ENCODE peak calls at places on chromosomes 6 and 20, in five cellular contexts. One of them, this sample, is unnamed.

GRCh38 chr6:4180653-4181255 is 45.4 kb upstream of the ECI2 start:
- DNase-seq in natural killer cell: no peak
- DNase-seq in esophagus squamous epithelium: no peak
- DNase-seq in bronchial epithelial cell: peak; percentile 56
- DNase-seq in foreskin fibroblast: peak; percentile 26
- DNase-seq in this sample: no peak

GRCh38 chr6:7540595-7540994 is 876 bp upstream of the DSP start:
- DNase-seq in natural killer cell: no peak
- DNase-seq in esophagus squamous epithelium: no peak
- DNase-seq in bronchial epithelial cell: peak; percentile 85
- DNase-seq in foreskin fibroblast: no peak
- DNase-seq in this sample: no peak

GRCh38 chr6:136706431-136706830 is 85.8 kb downstream of the MAP3K5 start:
- DNase-seq in natural killer cell: no peak
- DNase-seq in esophagus squamous epithelium: no peak
- DNase-seq in bronchial epithelial cell: no peak
- DNase-seq in foreskin fibroblast: no peak
- DNase-seq in this sample: no peak

GRCh38 chr20:61056627-61057312 is 195.3 kb upstream of the CDH4 start:
- DNase-seq in natural killer cell: no peak
- DNase-seq in esophagus squamous epithelium: no peak
- DNase-seq in bronchial epithelial cell: no peak
- DNase-seq in foreskin fibroblast: no peak
- DNase-seq in this sample: no peak

GRCh38 chr20:40603057-40603651 is 85.9 kb downstream of the MAFB start:
- DNase-seq in natural killer cell: no peak
- DNase-seq in esophagus squamous epithelium: no peak
- DNase-seq in bronchial epithelial cell: no peak
- DNase-seq in foreskin fibroblast: no peak
- DNase-seq in this sample: no peak

GRCh38 chr6:57106990-57107389 is 17.0 kb downstream of the ZNF451 start:
- DNase-seq in natural killer cell: no peak
- DNase-seq in esophagus squamous epithelium: no peak
- DNase-seq in bronchial epithelial cell: no peak
- DNase-seq in foreskin fibroblast: no peak
- DNase-seq in this sample: no peak

GRCh38 chr6:136582702-136583471 is 32.7 kb upstream of the MAP7 start:
- DNase-seq in natural killer cell: no peak
- DNase-seq in esophagus squamous epithelium: no peak
- DNase-seq in bronchial epithelial cell: peak; percentile 91
- DNase-seq in foreskin fibroblast: peak; percentile 45
- DNase-seq in this sample: no peak

GRCh38 chr6:43772571-43773049 is 2.6 kb downstream of the VEGFA start:
- DNase-seq in natural killer cell: no peak
- DNase-seq in esophagus squamous epithelium: no peak
- DNase-seq in bronchial epithelial cell: no peak
- DNase-seq in foreskin fibroblast: no peak
- DNase-seq in this sample: no peak

GRCh38 chr20:40683221-40683893 is 5.7 kb downstream of the MAFB start:
- DNase-seq in natural killer cell: no peak
- DNase-seq in esophagus squamous epithelium: no peak
- DNase-seq in bronchial epithelial cell: peak; percentile 29
- DNase-seq in foreskin fibroblast: no peak
- DNase-seq in this sample: peak; percentile 77

GRCh38 chr6:99736302-99736701 is 129.7 kb downstream of the PRDM13 start:
- DNase-seq in natural killer cell: no peak
- DNase-seq in esophagus squamous epithelium: no peak
- DNase-seq in bronchial epithelial cell: no peak
- DNase-seq in foreskin fibroblast: no peak
- DNase-seq in this sample: no peak

DNA sequence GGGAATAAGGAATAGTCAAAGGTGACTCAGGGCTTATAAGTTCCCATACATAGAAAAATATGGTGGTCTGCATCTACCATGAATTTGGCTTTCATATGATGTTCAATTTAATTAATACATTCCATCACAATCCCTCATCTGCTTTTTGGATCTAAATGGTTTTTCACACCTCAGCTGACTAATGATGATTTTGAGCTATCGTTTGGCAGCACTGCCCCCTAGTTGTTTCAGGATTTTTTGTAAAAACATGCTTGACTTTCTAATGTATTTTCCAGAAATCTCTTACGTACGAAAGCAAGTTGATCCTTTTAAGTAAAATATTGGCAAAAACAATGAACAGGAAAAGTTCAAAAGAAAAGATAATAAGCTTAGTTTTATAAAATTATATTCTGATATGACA is 408.6 kb upstream of the ADGRB3 start:
- DNase-seq in natural killer cell: no peak
- DNase-seq in esophagus squamous epithelium: no peak
- DNase-seq in bronchial epithelial cell: peak; percentile 14
- DNase-seq in foreskin fibroblast: no peak
- DNase-seq in this sample: no peak
- TF ChIP-seq CTCF in natural killer cell: no peak
- TF ChIP-seq CTCF in esophagus squamous epithelium: no peak
- TF ChIP-seq CTCF in bronchial epithelial cell: peak; percentile 39
- TF ChIP-seq CTCF in foreskin fibroblast: no peak
- TF ChIP-seq CTCF in this sample: peak; percentile 70

GRCh38 chr6:131600696-131601095 is 27.3 kb downstream of the MED23 start:
- DNase-seq in natural killer cell: no peak
- DNase-seq in esophagus squamous epithelium: no peak
- DNase-seq in bronchial epithelial cell: no peak
- DNase-seq in foreskin fibroblast: no peak
- DNase-seq in this sample: no peak

GRCh38 chr6:131597448-131597847 is 24.4 kb downstream of the ARG1 start:
- DNase-seq in natural killer cell: no peak
- DNase-seq in esophagus squamous epithelium: no peak
- DNase-seq in bronchial epithelial cell: peak; percentile 7
- DNase-seq in foreskin fibroblast: no peak
- DNase-seq in this sample: no peak

GRCh38 chr6:131602913-131603312 is 25.1 kb downstream of the MED23 start:
- DNase-seq in natural killer cell: no peak
- DNase-seq in esophagus squamous epithelium: no peak
- DNase-seq in bronchial epithelial cell: peak; percentile 55
- DNase-seq in foreskin fibroblast: peak; percentile 85
- DNase-seq in this sample: no peak
- TF ChIP-seq CTCF in natural killer cell: no peak
- TF ChIP-seq CTCF in esophagus squamous epithelium: no peak
- TF ChIP-seq CTCF in bronchial epithelial cell: no peak
- TF ChIP-seq CTCF in foreskin fibroblast: no peak
- TF ChIP-seq CTCF in this sample: no peak

GRCh38 chr6:131811510-131811909 is 3.7 kb downstream of the ENPP1 start:
- DNase-seq in natural killer cell: no peak
- DNase-seq in esophagus squamous epithelium: no peak
- DNase-seq in bronchial epithelial cell: no peak
- DNase-seq in foreskin fibroblast: no peak
- DNase-seq in this sample: no peak

GRCh38 chr6:131803007-131803769 is 4.6 kb upstream of the ENPP1 start:
- DNase-seq in natural killer cell: no peak
- DNase-seq in esophagus squamous epithelium: no peak
- DNase-seq in bronchial epithelial cell: no peak
- DNase-seq in foreskin fibroblast: no peak
- DNase-seq in this sample: no peak

GRCh38 chr6:131808460-131809269 is 845 bp downstream of the ENPP1 start:
- DNase-seq in natural killer cell: no peak
- DNase-seq in esophagus squamous epithelium: no peak
- DNase-seq in bronchial epithelial cell: no peak
- DNase-seq in foreskin fibroblast: no peak
- DNase-seq in this sample: no peak

GRCh38 chr6:131807644-131808459 is at the start of gene ENPP1:
- DNase-seq in natural killer cell: peak; percentile 24
- DNase-seq in esophagus squamous epithelium: no peak
- DNase-seq in bronchial epithelial cell: peak; percentile 20
- DNase-seq in foreskin fibroblast: peak; percentile 71
- DNase-seq in this sample: peak; percentile 74

DNA sequence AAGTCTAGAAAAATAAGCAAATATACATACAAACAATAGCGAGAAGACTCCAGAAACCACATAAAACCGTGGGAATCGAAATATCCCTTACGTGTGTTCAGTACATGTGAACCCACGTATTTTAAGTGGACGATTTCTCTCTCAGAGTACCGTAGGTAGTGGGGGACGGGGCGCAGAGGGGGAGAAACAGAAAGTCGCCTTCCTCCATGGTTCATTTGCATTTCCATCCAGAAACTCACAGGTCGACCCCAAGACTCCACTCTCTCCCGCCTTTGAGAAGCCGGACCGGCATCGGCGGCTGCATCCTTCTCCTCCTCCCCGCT is 538 bp upstream of the ENPP1 start:
- DNase-seq in natural killer cell: no peak
- DNase-seq in esophagus squamous epithelium: no peak
- DNase-seq in bronchial epithelial cell: no peak
- DNase-seq in foreskin fibroblast: no peak
- DNase-seq in this sample: no peak
- TF ChIP-seq CTCF in natural killer cell: no peak
- TF ChIP-seq CTCF in esophagus squamous epithelium: no peak
- TF ChIP-seq CTCF in bronchial epithelial cell: no peak
- TF ChIP-seq CTCF in foreskin fibroblast: no peak
- TF ChIP-seq CTCF in this sample: no peak

GRCh38 chr20:21796059-21796458 is 90.6 kb downstream of the PAX1 start:
- DNase-seq in natural killer cell: no peak
- DNase-seq in esophagus squamous epithelium: no peak
- DNase-seq in bronchial epithelial cell: no peak
- DNase-seq in foreskin fibroblast: no peak
- DNase-seq in this sample: no peak
- TF ChIP-seq CTCF in natural killer cell: no peak
- TF ChIP-seq CTCF in esophagus squamous epithelium: no peak
- TF ChIP-seq CTCF in bronchial epithelial cell: no peak
- TF ChIP-seq CTCF in foreskin fibroblast: no peak
- TF ChIP-seq CTCF in this sample: peak; percentile 41

GRCh38 chr6:39167866-39168625 is 53.1 kb upstream of the SAYSD1 start:
- DNase-seq in natural killer cell: no peak
- DNase-seq in esophagus squamous epithelium: no peak
- DNase-seq in bronchial epithelial cell: no peak
- DNase-seq in foreskin fibroblast: no peak
- DNase-seq in this sample: no peak
- TF ChIP-seq CTCF in natural killer cell: no peak
- TF ChIP-seq CTCF in esophagus squamous epithelium: no peak
- TF ChIP-seq CTCF in bronchial epithelial cell: no peak
- TF ChIP-seq CTCF in foreskin fibroblast: no peak
- TF ChIP-seq CTCF in this sample: no peak

DNA sequence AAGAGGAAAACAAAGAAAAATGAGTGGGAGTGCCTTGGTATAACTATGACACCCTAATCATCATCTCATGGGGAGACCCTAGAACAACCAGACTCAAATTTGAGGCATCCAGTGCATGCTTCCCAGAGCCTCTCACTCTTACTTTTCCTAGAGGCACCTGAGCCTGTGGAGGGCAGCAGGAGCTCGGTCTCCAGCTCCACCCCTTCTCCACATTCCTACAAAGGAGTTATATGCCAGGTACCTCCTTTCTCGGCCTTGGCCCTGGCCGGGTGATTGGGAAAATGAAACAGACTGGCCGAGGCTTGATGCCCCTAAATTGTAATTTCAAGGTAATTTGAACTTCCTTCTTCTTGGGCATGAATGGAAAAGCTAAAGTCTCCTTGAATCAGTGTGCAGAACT is 761.2 kb upstream of the CHD6 start:
- DNase-seq in natural killer cell: no peak
- DNase-seq in esophagus squamous epithelium: no peak
- DNase-seq in bronchial epithelial cell: no peak
- DNase-seq in foreskin fibroblast: no peak
- DNase-seq in this sample: no peak
- TF ChIP-seq CTCF in natural killer cell: no peak
- TF ChIP-seq CTCF in esophagus squamous epithelium: no peak
- TF ChIP-seq CTCF in bronchial epithelial cell: no peak
- TF ChIP-seq CTCF in foreskin fibroblast: no peak
- TF ChIP-seq CTCF in this sample: no peak

DNA sequence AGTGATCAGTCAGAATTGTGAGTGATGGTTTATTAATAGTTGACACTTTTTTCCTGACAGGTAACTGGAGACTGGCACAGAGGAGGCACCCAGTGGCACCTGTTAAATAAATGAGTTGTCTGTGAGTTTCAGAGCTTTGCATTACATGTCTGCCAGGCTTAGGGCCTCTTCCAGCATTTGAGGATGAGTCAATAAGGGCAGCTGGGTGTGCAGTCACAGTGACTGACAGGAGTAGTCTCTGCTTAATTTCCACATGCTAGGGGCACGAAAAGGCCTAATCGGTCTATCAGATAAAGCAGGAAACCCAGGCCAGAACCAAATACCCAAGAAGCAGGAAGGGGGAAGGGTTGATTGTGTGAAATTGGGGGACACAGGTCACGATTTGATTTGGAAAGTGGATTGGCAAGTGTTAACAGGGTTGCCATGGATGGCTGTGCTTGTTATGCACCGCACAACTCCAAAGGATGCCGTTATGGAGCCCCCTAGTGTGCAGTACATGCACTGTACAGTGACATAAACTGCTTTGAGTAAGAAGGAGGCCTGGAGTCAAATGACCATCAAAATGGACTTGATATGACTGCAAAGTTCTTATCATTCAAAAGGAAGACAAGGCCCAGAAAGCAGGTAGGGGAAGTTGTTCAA is 111.9 kb upstream of the GGTLC1 start:
- DNase-seq in natural killer cell: peak; percentile 51
- DNase-seq in esophagus squamous epithelium: no peak
- DNase-seq in bronchial epithelial cell: peak; percentile 80
- DNase-seq in foreskin fibroblast: no peak
- DNase-seq in this sample: no peak
- TF ChIP-seq CTCF in natural killer cell: peak; percentile 70
- TF ChIP-seq CTCF in esophagus squamous epithelium: peak; percentile 47
- TF ChIP-seq CTCF in bronchial epithelial cell: peak; percentile 81
- TF ChIP-seq CTCF in foreskin fibroblast: peak; percentile 55
- TF ChIP-seq CTCF in this sample: peak; percentile 83

GRCh38 chr20:64133951-64134407 is 26.6 kb upstream of the NPBWR2 start:
- DNase-seq in natural killer cell: no peak
- DNase-seq in esophagus squamous epithelium: no peak
- DNase-seq in bronchial epithelial cell: no peak
- DNase-seq in foreskin fibroblast: no peak
- DNase-seq in this sample: no peak
- TF ChIP-seq CTCF in natural killer cell: no peak
- TF ChIP-seq CTCF in esophagus squamous epithelium: no peak
- TF ChIP-seq CTCF in bronchial epithelial cell: no peak
- TF ChIP-seq CTCF in foreskin fibroblast: peak; percentile 20
- TF ChIP-seq CTCF in this sample: peak; percentile 41

This sample was measured in type B pancreatic cell.